ENCODE peak calls at places on chromosomes 1 and 21, in five cellular contexts. Q is astrocyte, R is body of pancreas, W is left lung, V is OCI-LY7. L is an unnamed sample.

GRCh38 chr1:78840447-78841251 is 165.9 kb downstream of the ADGRL4 start:
- DNase-seq in Q (peak; percentile 88), R (no peak), W (no peak), V (no peak), L (peak; percentile 94)

GRCh38 chr1:22930235-22930912 is 42.3 kb downstream of the LACTBL1 start:
- DNase-seq in Q (no peak), R (peak; percentile 22), W (no peak), V (peak; percentile 51), L (peak; percentile 48)

GRCh38 chr1:90640325-90640724 is 76.8 kb downstream of the BARHL2 start:
- DNase-seq in Q (no peak), R (no peak), W (no peak), V (no peak), L (no peak)

GRCh38 chr1:232422901-232423300 is 207.0 kb downstream of the SIPA1L2 start:
- DNase-seq in Q (no peak), R (no peak), W (no peak), V (no peak), L (peak; percentile 37)

GRCh38 chr1:12745992-12746323 is at the start of gene CFAP107:
- DNase-seq in Q (no peak), R (no peak), W (no peak), V (no peak), L (peak; percentile 4)

GRCh38 chr21:44907966-44908364 is 12.7 kb downstream of the ITGB2 start:
- DNase-seq in Q (no peak), R (peak; percentile 63), W (peak; percentile 93), V (no peak), L (peak; percentile 42)

GRCh38 chr1:224458296-224458695 is 23.7 kb upstream of the WDR26 start:
- DNase-seq in Q (no peak), R (no peak), W (no peak), V (no peak), L (no peak)

GRCh38 chr1:110572751-110573150 is 33.4 kb downstream of the KCNA2 start:
- DNase-seq in Q (no peak), R (no peak), W (no peak), V (no peak), L (no peak)

GRCh38 chr1:44810101-44810761 is 1.9 kb downstream of the BTBD19 start:
- DNase-seq in Q (no peak), R (peak; percentile 80), W (peak; percentile 89), V (peak; percentile 48), L (peak; percentile 64)

GRCh38 chr1:171940373-171940772 is 99.1 kb downstream of the DNM3 start:
- DNase-seq in Q (no peak), R (no peak), W (no peak), V (no peak), L (peak; percentile 10)

GRCh38 chr1:160189649-160190625 is at the start of gene CASQ1:
- DNase-seq in Q (no peak), R (no peak), W (no peak), V (no peak), L (no peak)

DNA sequence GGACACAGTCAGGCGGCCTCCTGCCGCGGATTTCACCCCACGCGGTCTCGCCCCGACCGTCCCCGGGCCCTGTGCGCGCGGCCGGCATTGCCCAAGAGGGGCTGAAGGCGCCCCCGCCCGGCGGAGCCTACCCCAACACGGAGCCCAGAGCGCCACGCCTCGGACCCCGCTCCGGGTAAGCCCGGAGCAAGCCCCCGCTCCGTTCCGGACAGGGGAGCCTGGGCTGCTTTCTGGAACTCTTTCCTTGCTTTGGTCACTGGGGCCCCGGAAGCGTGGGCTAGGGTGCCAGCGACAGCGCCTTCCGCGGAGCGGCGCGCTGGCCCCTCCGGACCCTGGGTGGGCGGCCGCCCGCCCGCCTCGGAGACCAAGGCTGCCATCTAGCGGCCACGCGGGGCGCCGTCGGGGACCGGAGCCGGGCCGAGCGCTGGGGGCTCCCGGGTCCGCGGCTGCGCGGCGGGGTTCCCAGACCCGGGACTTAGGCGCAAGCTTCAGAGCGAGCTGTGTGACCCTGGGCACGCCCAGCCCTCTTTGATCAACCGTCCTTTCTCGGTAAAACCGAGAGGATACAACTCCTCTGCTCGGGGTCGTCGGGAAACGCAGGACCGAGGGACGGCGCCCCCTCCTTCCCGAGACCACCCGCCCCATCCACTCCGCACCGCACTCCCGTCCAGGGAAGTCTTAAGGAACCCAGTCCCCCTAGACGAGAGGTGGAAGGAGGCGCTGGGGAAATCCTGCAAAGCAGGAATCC is 41.4 kb downstream of the RRAGC start:
- DNase-seq in Q (no peak), R (no peak), W (peak; percentile 92), V (no peak), L (no peak)
- TF ChIP-seq CTCF in Q (peak; percentile 36), R (peak; percentile 74), W (peak; percentile 85), V (peak; percentile 58), L (peak; percentile 42)

GRCh38 chr21:35943752-35944151 is 116.6 kb downstream of the SETD4 start:
- DNase-seq in Q (no peak), R (no peak), W (no peak), V (no peak), L (no peak)

GRCh38 chr21:35942211-35943144 is 117.8 kb downstream of the SETD4 start:
- DNase-seq in Q (no peak), R (no peak), W (no peak), V (peak; percentile 43), L (no peak)

GRCh38 chr21:35945089-35945671 is 115.1 kb downstream of the SETD4 start:
- DNase-seq in Q (no peak), R (peak; percentile 62), W (no peak), V (no peak), L (no peak)

DNA sequence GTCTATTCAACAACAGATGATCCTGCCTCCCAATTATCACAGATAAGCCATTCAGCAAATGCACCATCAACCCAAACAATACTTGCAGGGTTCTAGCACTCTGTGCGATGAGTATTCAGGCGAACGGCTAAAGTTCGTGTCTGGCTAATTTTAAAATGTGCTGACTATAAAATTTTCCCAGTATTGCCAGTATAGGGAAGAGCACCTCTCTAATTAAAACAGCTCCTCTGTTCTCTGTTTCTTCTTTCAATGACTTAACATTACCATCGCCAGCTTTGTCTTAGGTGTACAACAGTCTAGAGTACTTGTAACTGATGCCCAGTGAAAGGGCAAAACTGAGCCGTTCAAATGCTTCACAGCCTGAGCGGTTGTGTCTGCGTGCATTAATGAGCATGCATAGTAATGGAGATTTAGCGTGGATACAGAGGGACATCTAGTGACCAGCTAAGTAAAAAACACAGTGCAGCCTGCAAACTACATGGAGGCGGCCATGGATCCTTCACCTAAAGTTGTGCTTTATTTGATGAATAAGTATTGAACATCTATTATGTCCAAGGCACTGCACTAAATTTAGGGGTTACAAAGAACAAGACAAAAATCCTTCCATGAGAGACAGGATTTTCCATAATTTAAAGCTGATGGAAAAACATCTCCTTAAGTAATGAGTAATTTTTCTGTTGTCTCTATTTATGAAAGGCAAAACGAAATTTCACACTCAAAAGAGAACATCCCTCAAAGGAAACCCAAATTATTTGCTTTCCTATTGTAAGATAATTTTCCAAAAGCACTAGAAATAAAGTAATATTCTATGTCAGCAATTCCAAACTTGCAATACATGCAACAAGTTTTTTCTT is 120.0 kb downstream of the SETD4 start:
- DNase-seq in Q (peak; percentile 60), R (peak; percentile 55), W (no peak), V (peak; percentile 48), L (peak; percentile 88)
- H3K4me3 ChIP-seq in Q (no peak overlapping the region), R (no peak overlapping the region), W (no peak overlapping the region), V (no peak overlapping the region), L (no peak overlapping the region)

GRCh38 chr1:182811975-182812727 is 22.6 kb downstream of the NPL start:
- DNase-seq in Q (no peak), R (no peak), W (no peak), V (no peak), L (no peak)
- TF ChIP-seq CTCF in Q (no peak), R (no peak), W (no peak), V (peak; percentile 46), L (no peak)

DNA sequence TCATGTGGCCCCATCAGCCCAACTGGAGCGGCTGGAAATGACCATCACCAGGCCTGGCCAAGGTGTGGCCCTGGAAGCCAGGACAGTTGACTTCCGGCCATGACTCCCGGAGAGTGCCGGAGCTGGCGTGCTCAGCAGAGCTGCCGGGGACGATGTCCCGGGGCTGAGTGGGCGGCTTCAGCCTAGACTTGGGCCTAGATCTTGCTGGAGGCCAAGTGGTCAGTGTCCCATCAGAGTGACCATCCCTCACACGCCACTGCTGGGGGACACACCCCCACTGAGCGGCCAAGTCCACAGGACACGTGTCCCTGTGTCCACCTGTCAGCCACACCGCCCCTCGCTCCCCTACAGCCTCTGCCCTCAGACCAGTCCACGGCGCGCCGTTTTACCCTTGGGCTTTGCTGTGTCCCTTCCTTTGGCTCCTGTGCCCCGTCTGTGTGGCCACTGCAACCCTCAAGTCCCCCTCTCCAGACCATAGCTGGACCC is 4.0 kb downstream of the FAAP20 start:
- DNase-seq in Q (no peak), R (no peak), W (no peak), V (no peak), L (no peak)
- H3K4me3 ChIP-seq in Q (peak overlapping the region; percentile 49), R (peak overlapping the region; percentile 12), W (peak overlapping the region; percentile 46), V (no peak overlapping the region), L (peak overlapping the region; percentile 66)

GRCh38 chr1:151482017-151482416 is 22.7 kb upstream of the POGZ start:
- DNase-seq in Q (no peak), R (no peak), W (no peak), V (no peak), L (no peak)

GRCh38 chr1:151491641-151492040 is 19.5 kb upstream of the CGN start:
- DNase-seq in Q (no peak), R (no peak), W (no peak), V (no peak), L (no peak)

GRCh38 chr1:151485685-151486255 is 25.4 kb upstream of the CGN start:
- DNase-seq in Q (no peak), R (no peak), W (no peak), V (no peak), L (peak; percentile 23)

GRCh38 chr1:151492120-151492519 is 19.1 kb upstream of the CGN start:
- DNase-seq in Q (no peak), R (no peak), W (no peak), V (no peak), L (no peak)

DNA sequence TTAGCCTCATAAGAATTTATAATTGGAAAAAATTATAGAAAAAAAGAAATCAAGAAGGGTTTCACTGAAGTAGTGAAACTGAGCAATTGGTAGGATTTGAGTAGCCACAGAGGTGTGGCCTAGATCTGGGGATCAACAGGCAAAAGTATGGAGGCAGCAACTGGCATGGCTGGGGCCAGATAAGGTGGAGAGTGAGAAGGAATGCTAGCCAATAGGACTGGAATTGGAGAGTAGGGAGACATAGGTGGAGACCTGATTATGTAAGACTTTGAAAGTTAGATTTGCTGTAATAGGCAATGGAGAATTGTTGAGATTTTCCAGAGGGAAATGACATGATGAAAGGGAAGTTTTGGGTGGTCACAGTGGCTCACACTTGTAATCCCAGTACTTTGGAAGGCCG is 24.6 kb upstream of the CGN start:
- DNase-seq in Q (no peak), R (no peak), W (no peak), V (no peak), L (no peak)
- TF ChIP-seq CTCF in Q (no peak), R (no peak), W (no peak), V (no peak), L (no peak)

DNA sequence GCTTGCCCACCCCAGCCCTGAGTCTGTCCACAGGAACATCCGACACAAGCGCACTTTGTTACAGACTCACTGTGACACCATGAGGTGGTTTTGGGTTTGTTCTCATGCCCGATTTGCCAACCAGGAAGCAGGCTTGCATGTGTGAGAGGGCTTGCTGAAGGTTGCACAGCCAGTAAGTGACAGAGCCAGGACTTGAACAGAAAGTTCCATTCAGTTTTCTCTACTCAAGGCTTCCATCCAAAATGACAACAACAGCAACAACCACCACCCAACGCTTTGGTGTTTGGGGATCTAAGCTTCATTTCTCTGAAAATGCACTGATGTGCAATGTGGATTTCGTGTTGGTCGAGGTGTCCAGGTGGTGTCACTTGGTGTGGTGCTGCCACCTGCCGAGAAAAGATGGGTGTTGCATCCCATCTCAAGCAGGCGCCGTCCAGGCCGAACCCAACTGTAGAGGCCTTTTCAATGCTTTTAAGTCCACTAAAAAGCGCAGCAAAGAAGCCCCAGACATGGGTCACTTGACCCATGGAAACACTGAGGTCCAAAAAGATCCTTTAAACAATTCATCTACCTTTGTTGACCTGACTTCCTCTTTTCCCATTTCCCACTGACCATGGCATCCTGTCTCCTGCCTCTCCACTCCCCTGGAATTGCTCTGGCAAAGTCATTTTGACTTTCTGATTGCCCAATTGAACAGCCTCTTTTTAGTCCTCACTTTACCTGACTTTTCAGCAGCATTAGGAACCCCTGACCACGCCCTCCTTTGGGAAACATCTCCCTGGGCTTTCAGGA is 12.2 kb downstream of the CITED4 start:
- DNase-seq in Q (no peak), R (peak; percentile 75), W (peak; percentile 88), V (peak; percentile 82), L (peak; percentile 76)
- H3K4me3 ChIP-seq in Q (no peak overlapping the region), R (no peak overlapping the region), W (no peak overlapping the region), V (no peak overlapping the region), L (no peak overlapping the region)